ENCODE peak calls at places on chromosomes 6 and 20, in nine cellular contexts. One of them, this sample, is unnamed.

GRCh38 chr6:44452725-44453124 is 65.2 kb downstream of the CDC5L start:
- DNase-seq in astrocyte: peak
- DNase-seq in AG20443: peak
- DNase-seq in stimulated activated CD8-positive, alpha-beta memory T cell treated with anti-CD3 and anti-CD28 coated beads, Interleukin-12 subunit alpha, Interleukin-12 subunit beta, amount 100 ng/mL, for 4 hours: no peak
- DNase-seq in psoas muscle: no peak
- DNase-seq in EL: peak
- DNase-seq in posterior vena cava: no peak
- DNase-seq in germinal center: no peak
- DNase-seq in activated T-helper 1 cell treated with Interleukin-2 at 50 U/mL for 16 hours: no peak
- DNase-seq in this sample: no peak

GRCh38 chr20:48360338-48360698 is 467.5 kb downstream of the PREX1 start:
- DNase-seq in astrocyte: no peak
- DNase-seq in AG20443: no peak
- DNase-seq in stimulated activated CD8-positive, alpha-beta memory T cell treated with anti-CD3 and anti-CD28 coated beads, Interleukin-12 subunit alpha, Interleukin-12 subunit beta, amount 100 ng/mL, for 4 hours: no peak
- DNase-seq in psoas muscle: no peak
- DNase-seq in EL: no peak
- DNase-seq in posterior vena cava: no peak
- DNase-seq in germinal center: peak
- DNase-seq in activated T-helper 1 cell treated with Interleukin-2 at 50 U/mL for 16 hours: no peak
- DNase-seq in this sample: no peak

GRCh38 chr20:755931-756330 is 12.4 kb downstream of the SLC52A3 start:
- DNase-seq in astrocyte: no peak
- DNase-seq in AG20443: no peak
- DNase-seq in stimulated activated CD8-positive, alpha-beta memory T cell treated with anti-CD3 and anti-CD28 coated beads, Interleukin-12 subunit alpha, Interleukin-12 subunit beta, amount 100 ng/mL, for 4 hours: no peak
- DNase-seq in psoas muscle: no peak
- DNase-seq in EL: no peak
- DNase-seq in posterior vena cava: no peak
- DNase-seq in germinal center: no peak
- DNase-seq in activated T-helper 1 cell treated with Interleukin-2 at 50 U/mL for 16 hours: no peak
- DNase-seq in this sample: peak

GRCh38 chr20:43188234-43188653 is 1.5 kb downstream of the PTPRT start:
- DNase-seq in astrocyte: no peak
- DNase-seq in AG20443: no peak
- DNase-seq in stimulated activated CD8-positive, alpha-beta memory T cell treated with anti-CD3 and anti-CD28 coated beads, Interleukin-12 subunit alpha, Interleukin-12 subunit beta, amount 100 ng/mL, for 4 hours: no peak
- DNase-seq in psoas muscle: no peak
- DNase-seq in EL: no peak
- DNase-seq in posterior vena cava: no peak
- DNase-seq in germinal center: no peak
- DNase-seq in activated T-helper 1 cell treated with Interleukin-2 at 50 U/mL for 16 hours: no peak
- DNase-seq in this sample: no peak

GRCh38 chr6:159608961-159609673 is 83.9 kb downstream of the SOD2 start:
- DNase-seq in astrocyte: peak
- DNase-seq in AG20443: peak
- DNase-seq in stimulated activated CD8-positive, alpha-beta memory T cell treated with anti-CD3 and anti-CD28 coated beads, Interleukin-12 subunit alpha, Interleukin-12 subunit beta, amount 100 ng/mL, for 4 hours: no peak
- DNase-seq in psoas muscle: no peak
- DNase-seq in EL: peak
- DNase-seq in posterior vena cava: no peak
- DNase-seq in germinal center: peak
- DNase-seq in activated T-helper 1 cell treated with Interleukin-2 at 50 U/mL for 16 hours: no peak
- DNase-seq in this sample: no peak

GRCh38 chr6:52352239-52353008 is 9.5 kb upstream of the PAQR8 start:
- DNase-seq in astrocyte: peak
- DNase-seq in AG20443: peak
- DNase-seq in stimulated activated CD8-positive, alpha-beta memory T cell treated with anti-CD3 and anti-CD28 coated beads, Interleukin-12 subunit alpha, Interleukin-12 subunit beta, amount 100 ng/mL, for 4 hours: no peak
- DNase-seq in psoas muscle: no peak
- DNase-seq in EL: peak
- DNase-seq in posterior vena cava: no peak
- DNase-seq in germinal center: peak
- DNase-seq in activated T-helper 1 cell treated with Interleukin-2 at 50 U/mL for 16 hours: no peak
- DNase-seq in this sample: no peak

GRCh38 chr6:169800668-169801395 is 49.4 kb downstream of the ERMARD start:
- DNase-seq in astrocyte: peak
- DNase-seq in AG20443: peak
- DNase-seq in stimulated activated CD8-positive, alpha-beta memory T cell treated with anti-CD3 and anti-CD28 coated beads, Interleukin-12 subunit alpha, Interleukin-12 subunit beta, amount 100 ng/mL, for 4 hours: no peak
- DNase-seq in psoas muscle: no peak
- DNase-seq in EL: peak
- DNase-seq in posterior vena cava: no peak
- DNase-seq in germinal center: no peak
- DNase-seq in activated T-helper 1 cell treated with Interleukin-2 at 50 U/mL for 16 hours: no peak
- DNase-seq in this sample: peak

GRCh38 chr6:165098165-165098564 is 211.2 kb downstream of the C6orf118 start:
- DNase-seq in astrocyte: no peak
- DNase-seq in AG20443: no peak
- DNase-seq in stimulated activated CD8-positive, alpha-beta memory T cell treated with anti-CD3 and anti-CD28 coated beads, Interleukin-12 subunit alpha, Interleukin-12 subunit beta, amount 100 ng/mL, for 4 hours: no peak
- DNase-seq in psoas muscle: no peak
- DNase-seq in EL: no peak
- DNase-seq in posterior vena cava: no peak
- DNase-seq in germinal center: no peak
- DNase-seq in activated T-helper 1 cell treated with Interleukin-2 at 50 U/mL for 16 hours: no peak
- DNase-seq in this sample: no peak

GRCh38 chr6:56145616-56146015 is 101.8 kb downstream of the COL21A1 start:
- DNase-seq in astrocyte: no peak
- DNase-seq in AG20443: no peak
- DNase-seq in stimulated activated CD8-positive, alpha-beta memory T cell treated with anti-CD3 and anti-CD28 coated beads, Interleukin-12 subunit alpha, Interleukin-12 subunit beta, amount 100 ng/mL, for 4 hours: no peak
- DNase-seq in psoas muscle: no peak
- DNase-seq in EL: no peak
- DNase-seq in posterior vena cava: no peak
- DNase-seq in germinal center: no peak
- DNase-seq in activated T-helper 1 cell treated with Interleukin-2 at 50 U/mL for 16 hours: no peak
- DNase-seq in this sample: no peak

GRCh38 chr20:841568-842546 is 8.3 kb downstream of the FAM110A start:
- DNase-seq in astrocyte: no peak
- DNase-seq in AG20443: no peak
- DNase-seq in stimulated activated CD8-positive, alpha-beta memory T cell treated with anti-CD3 and anti-CD28 coated beads, Interleukin-12 subunit alpha, Interleukin-12 subunit beta, amount 100 ng/mL, for 4 hours: no peak
- DNase-seq in psoas muscle: no peak
- DNase-seq in EL: no peak
- DNase-seq in posterior vena cava: peak
- DNase-seq in germinal center: no peak
- DNase-seq in activated T-helper 1 cell treated with Interleukin-2 at 50 U/mL for 16 hours: no peak
- DNase-seq in this sample: peak

GRCh38 chr6:2790588-2790987 is 25.4 kb downstream of the WRNIP1 start:
- DNase-seq in astrocyte: no peak
- DNase-seq in AG20443: peak
- DNase-seq in stimulated activated CD8-positive, alpha-beta memory T cell treated with anti-CD3 and anti-CD28 coated beads, Interleukin-12 subunit alpha, Interleukin-12 subunit beta, amount 100 ng/mL, for 4 hours: no peak
- DNase-seq in psoas muscle: no peak
- DNase-seq in EL: peak
- DNase-seq in posterior vena cava: no peak
- DNase-seq in germinal center: no peak
- DNase-seq in activated T-helper 1 cell treated with Interleukin-2 at 50 U/mL for 16 hours: no peak
- DNase-seq in this sample: no peak

GRCh38 chr20:22525069-22525820 is 59.1 kb downstream of the FOXA2 start:
- DNase-seq in astrocyte: no peak
- DNase-seq in AG20443: no peak
- DNase-seq in stimulated activated CD8-positive, alpha-beta memory T cell treated with anti-CD3 and anti-CD28 coated beads, Interleukin-12 subunit alpha, Interleukin-12 subunit beta, amount 100 ng/mL, for 4 hours: no peak
- DNase-seq in psoas muscle: no peak
- DNase-seq in EL: no peak
- DNase-seq in posterior vena cava: no peak
- DNase-seq in germinal center: no peak
- DNase-seq in activated T-helper 1 cell treated with Interleukin-2 at 50 U/mL for 16 hours: no peak
- DNase-seq in this sample: no peak

GRCh38 chr20:8721098-8721497 is 347.8 kb upstream of the PLCB4 start:
- DNase-seq in astrocyte: peak
- DNase-seq in AG20443: peak
- DNase-seq in stimulated activated CD8-positive, alpha-beta memory T cell treated with anti-CD3 and anti-CD28 coated beads, Interleukin-12 subunit alpha, Interleukin-12 subunit beta, amount 100 ng/mL, for 4 hours: no peak
- DNase-seq in psoas muscle: no peak
- DNase-seq in EL: peak
- DNase-seq in posterior vena cava: no peak
- DNase-seq in germinal center: no peak
- DNase-seq in activated T-helper 1 cell treated with Interleukin-2 at 50 U/mL for 16 hours: no peak
- DNase-seq in this sample: no peak